ENCODE peak calls at places on chromosomes 13 and 19, in five cellular contexts. L is ovary, X is IMR-90, Y is lower leg skin, S is GM12891. E is an unnamed sample.

GRCh38 chr19:648904-649733 is 9.4 kb downstream of the FGF22 start:
- DNase-seq in S (no peak), L (peak; percentile 27), Y (no peak), X (no peak), E (no peak)

GRCh38 chr13:79987323-79987722 is 353.6 kb downstream of the SPRY2 start:
- DNase-seq in Y (no peak), S (no peak), X (peak; percentile 22), L (no peak), E (no peak)

GRCh38 chr13:34011552-34012085 is 193.7 kb downstream of the RFC3 start:
- DNase-seq in L (no peak), S (no peak), Y (no peak), X (no peak), E (no peak)

GRCh38 chr19:30742539-30742938 is 370.4 kb downstream of the ZNF536 start:
- DNase-seq in X (no peak), L (no peak), Y (no peak), S (no peak), E (no peak)

GRCh38 chr13:33676700-33677048 is 141.3 kb upstream of the RFC3 start:
- DNase-seq in S (no peak), Y (peak; percentile 38), X (peak; percentile 21), L (peak; percentile 22), E (no peak)

GRCh38 chr13:51643882-51644281 is 59.6 kb downstream of the WDFY2 start:
- DNase-seq in X (peak; percentile 95), L (no peak), S (no peak), Y (no peak), E (no peak)

GRCh38 chr13:68304287-68304893 is 1074.3 kb upstream of the PCDH9 start:
- DNase-seq in Y (no peak), L (no peak), S (peak; percentile 2), X (no peak), E (peak; percentile 37)

GRCh38 chr13:85093808-85094207 is 705.4 kb downstream of the SLITRK6 start:
- DNase-seq in L (no peak), X (no peak), Y (peak; percentile 74), S (no peak), E (peak; percentile 36)

GRCh38 chr19:13748169-13748884 is 16.0 kb upstream of the MRI1 start:
- DNase-seq in S (no peak), Y (no peak), X (peak; percentile 74), L (peak; percentile 42), E (peak; percentile 77)

GRCh38 chr19:45508931-45509691 is 1.8 kb downstream of the VASP start:
- DNase-seq in X (peak; percentile 66), L (peak; percentile 72), S (peak; percentile 75), Y (peak; percentile 60), E (peak; percentile 39)

GRCh38 chr13:28423010-28423409 is 71.9 kb downstream of the FLT1 start:
- DNase-seq in X (no peak), S (no peak), Y (peak; percentile 47), L (no peak), E (no peak)

GRCh38 chr19:40661616-40662015 is 28.8 kb downstream of the NUMBL start:
- DNase-seq in S (no peak), Y (no peak), L (no peak), X (no peak), E (no peak)

GRCh38 chr13:48769107-48769704 is 115.5 kb downstream of the CYSLTR2 start:
- DNase-seq in S (peak; percentile 20), X (peak; percentile 91), L (peak; percentile 59), Y (peak; percentile 94), E (peak; percentile 81)

GRCh38 chr19:860481-861098 is 1.1 kb downstream of the CFD start:
- DNase-seq in L (peak; percentile 71), Y (peak; percentile 77), X (peak; percentile 75), S (peak; percentile 84), E (peak; percentile 84)

GRCh38 chr13:113818700-113819295 is 45.1 kb downstream of the GAS6 start:
- DNase-seq in X (no peak), S (no peak), Y (no peak), L (peak; percentile 42), E (no peak)

GRCh38 chr19:35558400-35559280 is 4.8 kb downstream of the ATP4A start:
- DNase-seq in X (no peak), S (no peak), Y (no peak), L (no peak), E (no peak)

GRCh38 chr19:47005873-47006272 is 13.8 kb upstream of the NPAS1 start:
- DNase-seq in L (no peak), S (no peak), X (no peak), Y (no peak), E (no peak)

GRCh38 chr19:2053601-2054389 is 2.8 kb upstream of the MKNK2 start:
- DNase-seq in X (peak; percentile 23), S (no peak), Y (no peak), L (peak; percentile 93), E (no peak)

GRCh38 chr13:112795277-112795676 is 105.4 kb downstream of the ATP11A start:
- DNase-seq in Y (no peak), X (no peak), L (no peak), S (no peak), E (no peak)

GRCh38 chr13:113591750-113592149 is 7.2 kb downstream of the TFDP1 start:
- DNase-seq in S (no peak), L (peak; percentile 9), Y (no peak), X (no peak), E (peak; percentile 36)

GRCh38 chr19:3062165-3063105 is at the start of gene TLE5:
- DNase-seq in X (no peak), L (peak; percentile 81), Y (no peak), S (peak; percentile 79), E (peak; percentile 81)
- TF ChIP-seq POLR2A in X (no peak), L (peak; percentile 25), Y (no peak), S (no peak), E (no peak)

GRCh38 chr19:37905936-37906867 is at the start of gene WDR87:
- DNase-seq in S (peak; percentile 41), Y (peak; percentile 17), L (no peak), X (no peak), E (peak; percentile 39)
- TF ChIP-seq POLR2A in S (no peak), Y (no peak), L (no peak), X (no peak), E (no peak)

GRCh38 chr19:42497492-42498226 is 30.6 kb downstream of the CEACAM1 start:
- DNase-seq in L (no peak), S (no peak), Y (no peak), X (no peak), E (no peak)
- TF ChIP-seq POLR2A in L (no peak), S (no peak), Y (no peak), X (no peak), E (no peak)

GRCh38 chr13:26589754-26590153 is 32.3 kb downstream of the WASF3 start:
- DNase-seq in Y (no peak), S (no peak), X (peak; percentile 56), L (peak; percentile 36), E (no peak)

GRCh38 chr13:26587251-26587650 is 29.8 kb downstream of the WASF3 start:
- DNase-seq in L (no peak), X (no peak), Y (no peak), S (no peak), E (no peak)

GRCh38 chr13:26590379-26590778 is 32.9 kb downstream of the WASF3 start:
- DNase-seq in S (no peak), X (no peak), L (no peak), Y (no peak), E (no peak)

GRCh38 chr13:26591672-26592071 is 34.2 kb downstream of the WASF3 start:
- DNase-seq in L (no peak), S (no peak), X (no peak), Y (no peak), E (no peak)

DNA sequence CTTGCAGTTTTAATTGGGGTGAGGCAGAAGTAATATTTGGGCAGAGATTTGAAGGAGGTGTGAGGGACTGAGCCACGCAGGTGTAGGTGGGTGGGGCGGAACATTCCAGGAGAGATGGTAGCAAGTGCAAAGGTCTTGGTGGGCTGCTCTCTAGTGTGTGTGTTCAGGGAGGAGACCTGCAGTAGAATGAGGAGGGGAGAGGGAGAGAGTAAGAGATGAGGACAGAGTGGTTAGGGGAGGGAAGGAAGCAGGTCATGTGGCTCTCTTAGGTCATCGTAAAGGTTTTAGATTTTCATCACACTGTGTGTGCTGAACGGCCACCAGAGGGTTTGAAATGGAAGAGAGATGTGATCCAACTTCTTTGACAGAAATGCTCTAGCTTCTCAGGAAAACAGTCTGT is 33.5 kb downstream of the WASF3 start:
- DNase-seq in L (no peak), X (no peak), S (no peak), Y (no peak), E (no peak)
- TF ChIP-seq POLR2A in L (no peak), X (no peak), S (no peak), Y (no peak), E (no peak)

GRCh38 chr19:5790573-5791520 is at the start of gene DUS3L:
- DNase-seq in X (peak; percentile 98), Y (peak; percentile 97), S (peak; percentile 99), L (peak; percentile 97), E (peak; percentile 99)
- TF ChIP-seq POLR2A in X (peak; percentile 89), Y (no peak), S (peak; percentile 76), L (peak; percentile 64), E (peak; percentile 93)

GRCh38 chr19:19821366-19822147 is at the start of gene ZNF506:
- DNase-seq in Y (peak; percentile 99), X (peak; percentile 92), L (peak; percentile 99), S (peak; percentile 66), E (peak; percentile 81)
- TF ChIP-seq POLR2A in Y (no peak), X (peak; percentile 77), L (peak; percentile 92), S (peak; percentile 95), E (peak; percentile 57)

GRCh38 chr13:44414771-44415170 is 41.1 kb downstream of the SERP2 start:
- DNase-seq in L (no peak), S (no peak), X (no peak), Y (no peak), E (no peak)
- TF ChIP-seq POLR2A in L (no peak), S (no peak), X (no peak), Y (no peak), E (no peak)

GRCh38 chr13:39942901-39943273 is 287.4 kb downstream of the COG6 start:
- DNase-seq in S (peak; percentile 27), X (peak; percentile 57), Y (peak; percentile 52), L (no peak), E (peak; percentile 69)
- TF ChIP-seq POLR2A in S (no peak), X (no peak), Y (no peak), L (no peak), E (no peak)

DNA sequence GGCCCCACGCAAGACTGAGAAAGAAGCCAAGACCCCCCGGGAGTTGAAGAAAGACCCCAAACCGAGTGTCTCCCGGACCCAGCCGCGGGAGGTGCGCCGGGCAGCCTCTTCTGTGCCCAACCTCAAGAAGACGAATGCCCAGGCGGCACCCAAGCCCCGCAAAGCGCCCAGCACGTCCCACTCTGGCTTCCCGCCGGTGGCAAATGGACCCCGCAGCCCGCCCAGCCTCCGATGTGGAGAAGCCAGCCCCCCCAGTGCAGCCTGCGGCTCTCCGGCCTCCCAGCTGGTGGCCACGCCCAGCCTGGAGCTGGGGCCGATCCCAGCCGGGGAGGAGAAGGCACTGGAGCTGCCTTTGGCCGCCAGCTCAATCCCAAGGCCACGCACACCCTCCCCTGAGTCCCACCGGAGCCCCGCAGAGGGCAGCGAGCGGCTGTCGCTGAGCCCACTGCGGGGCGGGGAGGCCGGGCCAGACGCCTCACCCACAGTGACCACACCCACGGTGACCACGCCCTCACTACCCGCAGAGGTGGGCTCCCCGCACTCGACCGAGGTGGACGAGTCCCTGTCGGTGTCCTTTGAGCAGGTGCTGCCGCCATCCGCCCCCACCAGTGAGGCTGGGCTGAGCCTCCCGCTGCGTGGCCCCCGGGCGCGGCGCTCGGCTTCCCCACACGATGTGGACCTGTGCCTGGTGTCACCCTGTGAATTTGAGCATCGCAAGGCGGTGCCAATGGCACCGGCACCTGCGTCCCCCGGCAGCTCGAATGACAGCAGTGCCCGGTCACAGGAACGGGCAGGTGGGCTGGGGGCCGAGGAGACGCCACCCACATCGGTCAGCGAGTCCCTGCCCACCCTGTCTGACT is 7.9 kb downstream of the MAP1S start:
- DNase-seq in S (no peak), Y (no peak), L (peak; percentile 48), X (no peak), E (no peak)
- TF ChIP-seq POLR2A in S (no peak), Y (no peak), L (no peak), X (no peak), E (no peak)